ENCODE peak calls at places on chromosomes 2 and 18, in seven cellular contexts. One of them, this sample, is unnamed.

GRCh38 chr2:50484371-50484770 is 547.6 kb downstream of the NRXN1 start:
- DNase-seq in IMR-90: no peak
- DNase-seq in WTC11: no peak
- DNase-seq in GF-D8: no peak
- DNase-seq in omental fat pad: no peak
- DNase-seq in activated naive CD4-positive, alpha-beta T cell: no peak
- DNase-seq in heart left ventricle: no peak
- DNase-seq in this sample: no peak

GRCh38 chr2:164009801-164010337 is 274.1 kb upstream of the FIGN start:
- DNase-seq in IMR-90: no peak
- DNase-seq in WTC11: no peak
- DNase-seq in GF-D8: no peak
- DNase-seq in omental fat pad: no peak
- DNase-seq in activated naive CD4-positive, alpha-beta T cell: no peak
- DNase-seq in heart left ventricle: no peak
- DNase-seq in this sample: no peak

GRCh38 chr18:11113046-11113548 is 36.3 kb downstream of the PIEZO2 start:
- DNase-seq in IMR-90: no peak
- DNase-seq in WTC11: no peak
- DNase-seq in GF-D8: no peak
- DNase-seq in omental fat pad: no peak
- DNase-seq in activated naive CD4-positive, alpha-beta T cell: no peak
- DNase-seq in heart left ventricle: no peak
- DNase-seq in this sample: no peak

GRCh38 chr2:159089543-159089942 is 121.1 kb downstream of the TANC1 start:
- DNase-seq in IMR-90: no peak
- DNase-seq in WTC11: no peak
- DNase-seq in GF-D8: no peak
- DNase-seq in omental fat pad: no peak
- DNase-seq in activated naive CD4-positive, alpha-beta T cell: no peak
- DNase-seq in heart left ventricle: peak
- DNase-seq in this sample: no peak

GRCh38 chr2:240798327-240798905 is 21.6 kb downstream of the KIF1A start:
- DNase-seq in IMR-90: no peak
- DNase-seq in WTC11: no peak
- DNase-seq in GF-D8: no peak
- DNase-seq in omental fat pad: no peak
- DNase-seq in activated naive CD4-positive, alpha-beta T cell: no peak
- DNase-seq in heart left ventricle: peak
- DNase-seq in this sample: no peak

GRCh38 chr2:241425368-241425767 is 69.3 kb downstream of the FARP2 start:
- DNase-seq in IMR-90: no peak
- DNase-seq in WTC11: no peak
- DNase-seq in GF-D8: no peak
- DNase-seq in omental fat pad: no peak
- DNase-seq in activated naive CD4-positive, alpha-beta T cell: no peak
- DNase-seq in heart left ventricle: no peak
- DNase-seq in this sample: no peak

GRCh38 chr2:32418777-32419176 is 62.0 kb downstream of the BIRC6 start:
- DNase-seq in IMR-90: peak
- DNase-seq in WTC11: no peak
- DNase-seq in GF-D8: no peak
- DNase-seq in omental fat pad: no peak
- DNase-seq in activated naive CD4-positive, alpha-beta T cell: no peak
- DNase-seq in heart left ventricle: no peak
- DNase-seq in this sample: no peak

GRCh38 chr18:29556070-29556469 is 1379.1 kb upstream of the CDH2 start:
- DNase-seq in IMR-90: no peak
- DNase-seq in WTC11: no peak
- DNase-seq in GF-D8: no peak
- DNase-seq in omental fat pad: no peak
- DNase-seq in activated naive CD4-positive, alpha-beta T cell: no peak
- DNase-seq in heart left ventricle: no peak
- DNase-seq in this sample: no peak

GRCh38 chr2:9108210-9108967 is 98.2 kb upstream of the ASAP2 start:
- DNase-seq in IMR-90: peak
- DNase-seq in WTC11: no peak
- DNase-seq in GF-D8: no peak
- DNase-seq in omental fat pad: no peak
- DNase-seq in activated naive CD4-positive, alpha-beta T cell: no peak
- DNase-seq in heart left ventricle: no peak
- DNase-seq in this sample: no peak

GRCh38 chr18:46406539-46406932 is 250.5 kb downstream of the LOXHD1 start:
- DNase-seq in IMR-90: no peak
- DNase-seq in WTC11: no peak
- DNase-seq in GF-D8: no peak
- DNase-seq in omental fat pad: no peak
- DNase-seq in activated naive CD4-positive, alpha-beta T cell: no peak
- DNase-seq in heart left ventricle: no peak
- DNase-seq in this sample: no peak

GRCh38 chr2:58047373-58047674 is 718 bp downstream of the VRK2 start:
- DNase-seq in IMR-90: no peak
- DNase-seq in WTC11: no peak
- DNase-seq in GF-D8: no peak
- DNase-seq in omental fat pad: no peak
- DNase-seq in activated naive CD4-positive, alpha-beta T cell: no peak
- DNase-seq in heart left ventricle: no peak
- DNase-seq in this sample: no peak

GRCh38 chr2:127101756-127102463 is 5.0 kb downstream of the BIN1 start:
- DNase-seq in IMR-90: no peak
- DNase-seq in WTC11: no peak
- DNase-seq in GF-D8: no peak
- DNase-seq in omental fat pad: no peak
- DNase-seq in activated naive CD4-positive, alpha-beta T cell: no peak
- DNase-seq in heart left ventricle: no peak
- DNase-seq in this sample: no peak